ENCODE peak calls at places on chromosomes 13 and 19, in ten cellular contexts. W is kidney; B is mesendoderm; G is neural crest cell; S is keratinocyte; U is fibroblast of the aortic adventitia; K is upper lobe of right lung; T is hypothalamus; O is pancreas; A is activated CD4-positive, alpha-beta T cell treated with anti-CD3 and anti-CD28 coated beads, Interleukin-2, amount 50 U/mL, for 4 hours. I is an unnamed sample.

GRCh38 chr13:20340759-20341161 is 108.6 kb upstream of the GJB6 start:
- DNase-seq in G (no peak), K (peak), S (no peak), T (no peak), O (no peak), B (no peak), W (no peak), U (peak), A (no peak), I (no peak)

GRCh38 chr19:16628984-16629691 is 1.1 kb upstream of the MED26 start:
- DNase-seq in A (peak), U (peak), O (no peak), G (no peak), B (peak), T (no peak), W (no peak), S (no peak), K (no peak), I (peak)

GRCh38 chr19:56142087-56142787 is 1.1 kb downstream of the ZNF444 start:
- DNase-seq in U (no peak), S (no peak), O (peak), K (peak), G (no peak), A (no peak), W (no peak), T (no peak), B (no peak), I (no peak)

GRCh38 chr13:22828081-22828480 is 352.7 kb upstream of the SGCG start:
- DNase-seq in A (no peak), S (no peak), G (no peak), U (no peak), O (no peak), W (no peak), T (no peak), B (no peak), K (no peak), I (no peak)

GRCh38 chr19:46451352-46451751 is 20.0 kb downstream of the PNMA8A start:
- DNase-seq in A (no peak), G (no peak), W (no peak), B (no peak), K (no peak), T (no peak), O (no peak), U (no peak), S (peak), I (peak)

GRCh38 chr19:3612330-3612729 is 5.7 kb upstream of the TBXA2R start:
- DNase-seq in W (no peak), K (peak), T (no peak), O (no peak), U (no peak), B (no peak), A (no peak), G (no peak), S (no peak), I (no peak)

GRCh38 chr13:60303166-60303565 is 93.9 kb upstream of the TDRD3 start:
- DNase-seq in G (no peak), T (no peak), B (peak), U (no peak), K (no peak), O (no peak), S (no peak), W (no peak), A (no peak), I (no peak)

GRCh38 chr19:1300744-1301490 is 15.2 kb downstream of the EFNA2 start:
- DNase-seq in U (no peak), T (no peak), S (no peak), O (no peak), G (no peak), W (no peak), K (no peak), B (no peak), A (no peak), I (no peak)

GRCh38 chr19:46813570-46814358 is 25.4 kb upstream of the SLC1A5 start:
- DNase-seq in A (no peak), U (peak), G (no peak), O (peak), S (no peak), W (peak), B (no peak), K (peak), T (no peak), I (no peak)

GRCh38 chr13:27562457-27562856 is 57.9 kb downstream of the LNX2 start:
- DNase-seq in W (no peak), T (no peak), S (no peak), K (no peak), G (no peak), U (no peak), O (no peak), A (no peak), B (no peak), I (no peak)

GRCh38 chr13:26616126-26616525 is 58.6 kb downstream of the WASF3 start:
- DNase-seq in G (no peak), K (no peak), O (no peak), B (no peak), T (no peak), U (peak), A (no peak), S (peak), W (no peak), I (no peak)

GRCh38 chr19:8255426-8256125 is 46.4 kb downstream of the CERS4 start:
- DNase-seq in T (no peak), B (no peak), G (no peak), A (no peak), S (no peak), U (no peak), K (no peak), O (no peak), W (no peak), I (no peak)

GRCh38 chr13:77990973-77991372 is 72.3 kb upstream of the EDNRB start:
- DNase-seq in O (no peak), U (no peak), B (no peak), T (no peak), S (no peak), G (no peak), K (no peak), A (no peak), W (no peak), I (no peak)

GRCh38 chr19:48216933-48217332 is 38.8 kb downstream of the CARD8 start:
- DNase-seq in W (no peak), G (no peak), A (no peak), K (no peak), T (no peak), U (no peak), O (no peak), B (peak), S (no peak), I (no peak)

GRCh38 chr19:17868669-17869068 is 3.1 kb upstream of the SLC5A5 start:
- DNase-seq in W (no peak), A (no peak), U (no peak), G (no peak), K (no peak), S (no peak), B (no peak), T (no peak), O (no peak), I (no peak)

I was measured in NCI-H82.